ENCODE peak calls at places on chromosomes 12 and 14, in four cellular contexts. Y is stomach, K is A549, P is neural progenitor cell. O is an unnamed sample.

GRCh38 chr12:110073049-110073831 is 24.9 kb upstream of the C12orf76 start:
- DNase-seq in K (no peak), Y (no peak), P (no peak), O (peak)

GRCh38 chr14:70707138-70708038 is 65.7 kb downstream of the TTC9 start:
- DNase-seq in K (no peak), P (no peak), Y (no peak), O (peak)

GRCh38 chr12:111457071-111457470 is 51.3 kb downstream of the SH2B3 start:
- DNase-seq in Y (no peak), P (no peak), K (no peak), O (no peak)

GRCh38 chr12:51980051-51980808 is 26.5 kb upstream of the TAMALIN start:
- DNase-seq in P (peak), K (peak), Y (peak), O (peak)

GRCh38 chr12:111366583-111366982 is 2.3 kb downstream of the PHETA1 start:
- DNase-seq in P (no peak), K (no peak), Y (no peak), O (no peak)

GRCh38 chr12:34352098-34352497 is 329.8 kb downstream of the ALG10 start:
- DNase-seq in Y (no peak), P (no peak), K (no peak), O (no peak)

GRCh38 chr14:54796961-54797360 is 105.7 kb downstream of the GCH1 start:
- DNase-seq in Y (no peak), K (no peak), P (no peak), O (no peak)

GRCh38 chr12:96710127-96710745 is 196.8 kb upstream of the NEDD1 start:
- DNase-seq in K (no peak), P (peak), Y (no peak), O (no peak)

GRCh38 chr14:25032092-25032784 is 17.7 kb downstream of the STXBP6 start:
- DNase-seq in K (no peak), P (no peak), Y (no peak), O (no peak)

GRCh38 chr12:78194448-78194847 is 363.8 kb downstream of the NAV3 start:
- DNase-seq in P (no peak), K (no peak), Y (no peak), O (no peak)

GRCh38 chr12:119222222-119222951 is 43.7 kb downstream of the HSPB8 start:
- DNase-seq in K (no peak), P (no peak), Y (no peak), O (no peak)

GRCh38 chr12:46407360-46407759 is 34.8 kb upstream of the SLC38A2 start:
- DNase-seq in Y (no peak), P (no peak), K (no peak), O (no peak)

GRCh38 chr14:71049435-71050147 is 142.3 kb downstream of the PCNX1 start:
- DNase-seq in K (no peak), P (no peak), Y (no peak), O (no peak)

GRCh38 chr12:107509421-107509820 is 176.2 kb upstream of the PWP1 start:
- DNase-seq in K (no peak), P (no peak), Y (no peak), O (no peak)

GRCh38 chr12:130764073-130764472 is 48.0 kb upstream of the RIMBP2 start:
- DNase-seq in K (no peak), Y (no peak), P (no peak), O (no peak)

GRCh38 chr14:35196571-35196970 is 74.2 kb downstream of the PRORP start:
- DNase-seq in K (no peak), Y (no peak), P (no peak), O (no peak)

GRCh38 chr12:124523071-124523470 is 44.3 kb downstream of the NCOR2 start:
- DNase-seq in P (no peak), K (no peak), Y (no peak), O (no peak)

GRCh38 chr14:77663289-77663688 is 44.5 kb downstream of the ALKBH1 start:
- DNase-seq in K (no peak), P (no peak), Y (no peak), O (no peak)

GRCh38 chr14:24297190-24297964 is 2.2 kb downstream of the DHRS1 start:
- DNase-seq in Y (no peak), P (peak), K (peak), O (no peak)

GRCh38 chr12:86249276-86249675 is 6.9 kb downstream of the MGAT4C start:
- DNase-seq in P (no peak), Y (no peak), K (no peak), O (no peak)

GRCh38 chr12:104510873-104511243 is 54.1 kb downstream of the CHST11 start:
- DNase-seq in P (no peak), Y (no peak), K (no peak), O (no peak)

GRCh38 chr14:29521526-29522137 is 406.0 kb downstream of the PRKD1 start:
- DNase-seq in P (peak), K (no peak), Y (no peak), O (no peak)

GRCh38 chr12:120874547-120875245 is 29.5 kb downstream of the SPPL3 start:
- DNase-seq in K (no peak), P (no peak), Y (no peak), O (no peak)

GRCh38 chr14:61525293-61526011 is 169.9 kb upstream of the HIF1A start:
- DNase-seq in P (no peak), K (peak), Y (peak), O (peak)

GRCh38 chr14:76904100-76904739 is 78.0 kb downstream of the LRRC74A start:
- DNase-seq in Y (no peak), P (no peak), K (no peak), O (no peak)

GRCh38 chr12:51262758-51263177 is 7.4 kb downstream of the SMAGP start:
- DNase-seq in Y (peak), P (peak), K (peak), O (no peak)

GRCh38 chr12:94037444-94037843 is 110.9 kb upstream of the PLXNC1 start:
- DNase-seq in Y (no peak), K (no peak), P (no peak), O (no peak)

GRCh38 chr12:27566159-27566558 is 42.2 kb downstream of the PPFIBP1 start:
- DNase-seq in K (no peak), P (no peak), Y (no peak), O (no peak)

GRCh38 chr12:31928246-31929139 is 30.7 kb upstream of the RESF1 start:
- DNase-seq in P (no peak), K (no peak), Y (no peak), O (no peak)

GRCh38 chr12:68359669-68360068 is 27.5 kb upstream of the MDM1 start:
- DNase-seq in Y (no peak), P (no peak), K (no peak), O (no peak)

GRCh38 chr12:30908389-30909087 is 18.0 kb upstream of the TSPAN11 start:
- DNase-seq in Y (no peak), K (no peak), P (no peak), O (no peak)

GRCh38 chr14:50773632-50774541 is 57.1 kb downstream of the NIN start:
- DNase-seq in P (peak), Y (peak), K (peak), O (no peak)

GRCh38 chr12:123141615-123142517 is 9.0 kb downstream of the PITPNM2 start:
- DNase-seq in K (no peak), Y (peak), P (peak), O (peak)

GRCh38 chr12:12823308-12823707 is 10.2 kb downstream of the DDX47 start:
- DNase-seq in P (no peak), K (no peak), Y (no peak), O (no peak)

GRCh38 chr14:74324945-74325361 is 22.2 kb upstream of the ABCD4 start:
- DNase-seq in Y (no peak), P (peak), K (peak), O (no peak)

GRCh38 chr12:48764521-48764920 is 24.4 kb downstream of the ADCY6 start:
- DNase-seq in Y (peak), K (no peak), P (no peak), O (no peak)

GRCh38 chr12:111426341-111427185 is 20.8 kb downstream of the SH2B3 start:
- DNase-seq in Y (no peak), K (no peak), P (no peak), O (no peak)

GRCh38 chr12:105980533-105980932 is 158.2 kb downstream of the NUAK1 start:
- DNase-seq in Y (no peak), P (no peak), K (no peak), O (no peak)

GRCh38 chr14:91318911-91319310 is 74.4 kb upstream of the GPR68 start:
- DNase-seq in K (no peak), P (no peak), Y (no peak), O (no peak)

GRCh38 chr14:91316761-91317160 is 72.3 kb upstream of the GPR68 start:
- DNase-seq in K (no peak), Y (no peak), P (no peak), O (no peak)

GRCh38 chr14:91320266-91320665 is 75.8 kb upstream of the GPR68 start:
- DNase-seq in Y (no peak), P (no peak), K (no peak), O (no peak)

GRCh38 chr14:91315844-91316267 is 71.4 kb upstream of the GPR68 start:
- DNase-seq in P (no peak), K (no peak), Y (peak), O (no peak)

DNA sequence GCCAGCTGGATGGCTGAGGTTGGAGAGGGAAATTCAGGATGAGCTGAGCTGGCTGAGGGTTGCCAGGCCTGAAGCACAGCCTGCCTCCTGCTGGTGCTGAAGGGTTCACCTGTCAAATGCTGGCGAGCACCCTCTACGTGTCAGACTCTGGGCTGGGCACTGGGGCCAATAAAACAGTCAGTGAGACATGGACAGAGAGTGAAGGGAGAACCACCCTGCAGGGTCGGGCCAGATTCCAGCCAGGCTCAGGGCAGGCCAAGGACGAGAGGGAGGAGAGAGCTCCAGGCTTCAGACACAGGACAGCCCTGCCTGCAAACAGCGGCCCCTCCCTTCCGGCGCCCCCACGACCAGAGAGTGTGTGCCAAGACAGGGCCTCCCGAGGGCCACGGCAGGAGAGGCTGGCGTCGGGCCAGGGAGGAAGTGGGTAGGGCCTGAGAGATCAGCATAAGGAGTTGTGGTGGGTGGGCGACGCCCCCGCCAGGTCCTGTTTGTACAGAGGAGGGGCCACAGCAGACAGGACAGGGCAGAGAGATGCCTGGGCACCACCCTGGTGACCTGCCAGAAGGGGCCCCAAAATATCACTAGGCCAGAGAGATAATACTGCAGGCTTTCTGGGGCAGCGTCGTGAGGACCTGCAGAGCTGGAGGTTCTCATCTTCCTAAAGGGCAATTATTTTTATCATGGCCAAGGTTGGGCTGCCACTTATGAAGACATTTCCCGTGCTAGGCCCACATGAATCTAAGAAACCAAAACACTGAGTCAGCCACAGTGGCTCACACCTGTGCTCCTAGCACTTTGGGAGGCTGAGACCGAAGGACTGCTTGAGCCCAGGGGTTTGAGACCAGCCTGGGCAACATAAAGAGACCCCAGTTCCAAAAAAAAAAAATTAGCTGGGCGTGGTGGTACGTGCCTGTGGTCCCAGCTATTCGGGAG is 73.1 kb upstream of the GPR68 start:
- DNase-seq in K (no peak), Y (peak), P (no peak), O (peak)
- TF ChIP-seq CTCF in K (no peak), Y (no peak), P (no peak), O (no peak)

DNA sequence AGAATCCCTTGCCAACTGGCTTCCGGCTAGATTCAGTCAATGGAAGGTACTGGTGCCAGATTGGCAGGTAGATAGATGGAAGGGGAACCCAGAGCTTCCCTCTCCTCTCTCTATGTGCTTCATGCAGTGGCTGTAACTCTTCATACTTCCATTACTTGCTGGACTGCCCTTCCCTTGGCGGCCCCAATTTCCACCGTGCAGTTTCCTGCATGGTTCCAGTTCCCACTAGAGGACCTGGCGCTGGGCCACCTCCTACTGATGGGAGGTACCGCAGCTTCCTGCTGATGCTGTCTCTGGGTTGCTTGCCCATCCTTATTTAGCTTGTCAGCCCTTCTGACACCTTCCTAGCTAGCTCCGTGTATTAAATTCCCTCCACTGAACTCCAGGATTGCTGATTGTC is 226.4 kb downstream of the ANO2 start:
- DNase-seq in K (no peak), P (no peak), Y (no peak), O (no peak)
- H3K4me3 ChIP-seq in K (no peak), P (no peak), Y (no peak), O (no peak)

GRCh38 chr12:108647199-108647935 is 13.7 kb upstream of the SELPLG start:
- DNase-seq in Y (no peak), K (no peak), P (no peak), O (no peak)
- H3K27ac ChIP-seq in Y (no peak), K (peak), P (peak), O (peak)

DNA sequence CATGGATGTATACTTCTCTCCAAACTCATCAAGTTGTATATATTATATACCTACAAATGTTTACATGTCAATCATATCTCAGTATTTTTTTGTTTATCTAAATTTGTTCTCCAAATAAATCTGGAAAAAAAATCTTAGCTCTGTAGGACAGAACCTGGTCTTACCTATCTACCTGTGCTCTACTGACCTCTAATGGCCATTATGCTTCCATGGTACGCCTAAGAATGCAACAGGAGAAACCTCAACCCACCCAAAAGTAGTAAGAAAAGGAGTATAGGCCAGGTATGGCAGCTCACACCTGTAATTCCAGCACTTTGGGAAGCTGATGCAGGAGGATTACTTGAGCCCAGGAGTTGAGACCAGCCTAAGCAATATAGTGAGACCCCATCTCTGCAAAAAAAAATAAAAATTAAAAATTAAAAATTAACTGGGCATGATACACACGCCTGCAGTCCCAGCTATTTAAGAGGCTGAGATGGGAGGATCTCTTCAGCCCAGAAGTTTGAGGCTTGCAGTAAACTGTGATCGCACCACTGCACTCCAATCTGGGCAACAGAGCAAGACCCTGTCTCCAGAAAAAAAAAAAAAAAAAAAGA is 8.7 kb downstream of the OR11H4 start:
- DNase-seq in Y (no peak), K (peak), P (no peak), O (no peak)
- TF ChIP-seq CTCF in Y (no peak), K (peak), P (peak), O (no peak)

DNA sequence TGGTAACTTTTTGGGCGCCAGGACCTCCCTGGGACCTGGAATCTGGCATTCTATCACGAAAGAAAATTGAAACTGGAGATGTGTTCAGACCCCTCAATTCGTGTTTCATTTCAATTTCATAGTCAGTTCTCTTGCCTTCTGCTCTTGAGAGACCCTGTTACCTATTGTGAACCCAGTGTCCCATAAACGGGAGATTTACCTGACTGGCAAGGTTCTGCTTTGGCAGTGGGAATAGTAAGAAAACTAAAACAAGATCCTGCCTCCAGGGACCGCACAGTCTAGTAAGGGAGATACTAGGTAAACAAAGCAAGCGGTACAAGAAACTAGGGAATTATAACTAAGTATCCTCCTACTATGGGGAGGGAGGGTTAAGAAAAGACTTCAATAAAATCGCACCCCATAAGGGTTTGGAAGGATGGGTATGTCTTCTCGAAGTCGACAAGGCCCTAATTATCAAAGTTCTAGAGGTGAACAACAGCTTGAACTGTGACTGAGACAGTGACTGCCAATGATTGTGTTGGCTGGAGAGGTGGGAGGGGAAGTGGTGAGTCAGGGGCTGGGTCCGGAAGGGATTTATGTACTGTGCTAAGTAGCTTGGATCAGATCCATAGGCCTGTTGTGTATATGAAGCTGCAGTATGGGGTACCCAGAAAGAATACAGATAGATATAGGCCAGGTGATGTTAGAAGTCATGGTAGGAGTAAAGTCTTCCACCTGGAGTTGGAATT is 754 bp downstream of the ACSS3 start:
- DNase-seq in Y (no peak), P (peak), K (no peak), O (peak)
- H3K4me3 ChIP-seq in Y (peak), P (peak), K (peak), O (peak)